ENCODE peak calls at places on chromosomes 6 and 20, in seven cellular contexts. K is cardiac fibroblast, S is tibial artery, R is GM13976, J is dorsolateral prefrontal cortex, H is upper lobe of left lung, Z is AG09319. O is an unnamed sample.

GRCh38 chr6:106275692-106276091 is 49.9 kb downstream of the ATG5 start:
- DNase-seq in Z (no peak), S (no peak), K (no peak), J (no peak), R (no peak), H (no peak), O (no peak)

GRCh38 chr6:159981591-159982245 is 12.8 kb downstream of the IGF2R start:
- DNase-seq in J (no peak), K (peak), Z (no peak), S (no peak), H (no peak), R (peak), O (no peak)

GRCh38 chr6:37862992-37863391 is 43.5 kb downstream of the ZFAND3 start:
- DNase-seq in S (no peak), K (no peak), H (no peak), J (no peak), R (no peak), Z (no peak), O (no peak)

GRCh38 chr6:43274916-43275597 is 23.0 kb upstream of the SLC22A7 start:
- DNase-seq in S (no peak), K (no peak), J (no peak), Z (no peak), H (peak), R (peak), O (no peak)

GRCh38 chr20:3181270-3181669 is 7.9 kb upstream of the LZTS3 start:
- DNase-seq in Z (no peak), J (no peak), K (no peak), H (no peak), S (no peak), R (no peak), O (no peak)

GRCh38 chr6:118761643-118762042 is 110.3 kb upstream of the CEP85L start:
- DNase-seq in J (no peak), Z (no peak), K (no peak), S (no peak), H (no peak), R (no peak), O (no peak)

GRCh38 chr6:170128346-170128745 is 162.5 kb downstream of the DLL1 start:
- DNase-seq in R (no peak), S (peak), K (no peak), Z (no peak), J (peak), H (no peak), O (peak)

GRCh38 chr20:50110141-50111047 is 2.6 kb downstream of the UBE2V1 start:
- DNase-seq in S (no peak), R (peak), J (no peak), Z (no peak), H (no peak), K (peak), O (no peak)

GRCh38 chr20:11912013-11912663 is 5.6 kb upstream of the BTBD3 start:
- DNase-seq in H (no peak), J (no peak), K (peak), R (peak), Z (no peak), S (no peak), O (no peak)

GRCh38 chr6:148973809-148974208 is 227.0 kb downstream of the UST start:
- DNase-seq in H (no peak), Z (no peak), S (no peak), J (no peak), R (no peak), K (peak), O (no peak)
- TF ChIP-seq CTCF in H (peak), Z (peak), S (peak), J (peak), R (no peak), K (peak), O (peak)

DNA sequence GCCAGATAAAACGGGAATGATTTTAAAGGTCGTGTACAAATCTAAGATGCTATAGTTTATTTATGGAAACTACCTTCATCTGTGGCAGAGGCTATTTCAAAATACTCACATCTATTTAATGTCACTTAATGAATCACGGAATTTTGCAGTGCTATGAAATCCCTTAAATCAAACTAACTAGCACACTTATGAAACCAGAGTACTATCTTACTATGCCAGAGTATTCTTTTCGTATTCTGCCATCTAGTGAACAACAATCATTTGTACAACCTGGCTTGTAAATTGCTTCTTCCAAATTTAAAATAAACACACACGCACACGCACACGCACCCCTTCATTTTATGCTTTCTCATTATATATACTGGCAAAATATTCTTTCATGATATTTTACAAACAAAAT is 78.0 kb upstream of the BMP5 start:
- DNase-seq in H (no peak), J (no peak), S (no peak), R (no peak), K (peak), Z (peak), O (no peak)
- TF ChIP-seq CTCF in H (peak), J (peak), S (peak), R (no peak), K (peak), Z (peak), O (peak)

GRCh38 chr6:62039602-62040001 is 246.4 kb downstream of the KHDRBS2 start:
- DNase-seq in R (no peak), J (no peak), S (no peak), H (no peak), Z (no peak), K (no peak), O (no peak)

GRCh38 chr6:62035952-62036351 is 250.1 kb downstream of the KHDRBS2 start:
- DNase-seq in Z (no peak), K (no peak), R (no peak), H (no peak), S (no peak), J (no peak), O (no peak)
- TF ChIP-seq CTCF in Z (no peak), K (no peak), R (no peak), H (no peak), S (no peak), J (no peak), O (no peak)

GRCh38 chr20:38337561-38338140 is 8.6 kb upstream of the LBP start:
- DNase-seq in K (peak), Z (no peak), R (peak), S (no peak), H (no peak), J (no peak), O (peak)
- TF ChIP-seq CTCF in K (peak), Z (peak), R (no peak), S (peak), H (peak), J (peak), O (peak)

GRCh38 chr20:37907330-37907676 is 4.4 kb downstream of the VSTM2L start:
- DNase-seq in R (no peak), J (no peak), Z (no peak), S (no peak), H (no peak), K (no peak), O (no peak)
- TF ChIP-seq CTCF in R (no peak), J (no peak), Z (no peak), S (no peak), H (no peak), K (no peak), O (no peak)

DNA sequence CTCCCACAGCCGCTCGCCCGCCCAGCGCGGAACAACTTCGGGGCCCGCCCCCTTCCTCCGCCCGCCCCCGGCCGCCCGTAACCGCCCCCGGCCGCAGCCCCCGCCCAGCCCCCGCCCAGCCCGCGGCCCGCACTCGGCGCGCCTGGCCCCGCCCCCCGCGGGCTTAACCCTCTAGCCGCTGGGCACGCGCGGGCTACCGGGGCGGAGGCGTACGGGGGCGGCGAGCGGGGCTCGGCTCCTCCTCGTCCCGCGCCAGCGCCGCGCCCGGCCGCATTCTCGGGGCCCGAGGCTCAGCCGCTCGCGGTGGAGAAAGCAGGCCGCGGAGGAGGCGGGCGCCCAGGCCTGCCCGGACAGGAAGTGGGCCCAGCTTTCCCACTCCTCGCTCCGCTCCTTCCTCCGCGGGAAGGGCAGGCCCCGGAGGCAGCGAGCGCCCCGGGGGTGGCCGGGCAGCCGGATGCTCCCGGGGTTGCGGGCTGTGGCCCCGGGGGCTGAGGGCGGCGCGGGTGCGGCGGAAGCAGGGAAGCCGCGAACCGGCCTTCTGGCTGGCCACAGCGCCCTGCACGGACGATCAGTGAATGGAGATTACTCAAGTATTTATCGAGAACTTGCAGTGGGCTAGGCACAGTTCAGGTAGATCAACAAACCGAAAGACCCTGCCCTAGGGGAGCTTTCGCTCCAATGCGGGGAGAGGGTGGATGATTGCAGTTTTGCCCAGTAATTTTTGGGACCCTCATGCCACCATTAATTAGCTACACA is at the start of gene TRAM2:
- DNase-seq in R (peak), K (peak), S (peak), H (peak), Z (peak), J (peak), O (peak)
- TF ChIP-seq CTCF in R (no peak), K (no peak), S (peak), H (peak), Z (no peak), J (no peak), O (no peak)

DNA sequence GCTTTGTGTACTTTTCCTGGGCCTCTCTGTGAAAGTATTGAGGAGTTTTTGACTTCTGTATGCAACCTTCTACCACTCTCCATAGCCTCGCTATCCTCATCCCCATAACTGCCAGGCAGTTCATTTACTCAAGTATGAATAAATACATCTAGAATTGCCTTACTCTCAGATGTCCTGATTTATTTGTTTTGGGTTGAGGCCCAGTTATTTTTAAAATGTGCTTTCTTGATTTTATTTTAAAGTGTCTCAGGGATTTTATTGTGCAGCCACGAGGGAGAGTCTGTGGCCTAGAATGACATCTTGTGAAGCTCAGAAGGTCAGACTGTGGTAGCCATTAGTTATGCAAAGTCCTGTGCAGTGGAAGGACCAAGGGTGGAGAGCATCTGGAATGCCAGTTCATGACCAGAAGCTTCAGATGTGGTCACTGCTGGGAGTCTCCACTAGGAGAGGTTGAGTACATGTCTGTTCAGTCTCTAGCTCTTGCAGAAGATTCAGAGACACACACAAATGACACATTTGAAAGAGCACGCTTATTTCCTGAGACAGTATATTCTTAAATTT is 346.3 kb upstream of the IMPG1 start:
- DNase-seq in S (no peak), R (no peak), Z (no peak), H (no peak), K (no peak), J (no peak), O (no peak)
- TF ChIP-seq CTCF in S (no peak), R (no peak), Z (no peak), H (no peak), K (no peak), J (no peak), O (no peak)

GRCh38 chr20:38435555-38435939 is 419 bp upstream of the SNHG17 start:
- DNase-seq in J (no peak), K (peak), R (no peak), H (no peak), S (no peak), Z (no peak), O (no peak)

GRCh38 chr20:38433304-38433972 is 1.7 kb downstream of the SNHG17 start:
- DNase-seq in R (no peak), Z (no peak), H (no peak), S (no peak), K (no peak), J (no peak), O (no peak)

GRCh38 chr20:38434770-38435554 is at the start of gene SNHG17:
- DNase-seq in R (peak), H (peak), J (peak), Z (peak), S (peak), K (peak), O (peak)

GRCh38 chr20:38432292-38432691 is 2.8 kb downstream of the SNHG17 start:
- DNase-seq in S (no peak), J (no peak), Z (no peak), K (no peak), H (no peak), R (no peak), O (no peak)

GRCh38 chr20:38434310-38434741 is 802 bp downstream of the SNHG17 start:
- DNase-seq in H (peak), K (peak), R (no peak), Z (no peak), J (no peak), S (no peak), O (no peak)
- TF ChIP-seq CTCF in H (no peak), K (no peak), R (no peak), Z (no peak), J (no peak), S (no peak), O (no peak)

GRCh38 chr6:169019727-169020491 is 233.7 kb downstream of the THBS2 start:
- DNase-seq in S (no peak), R (no peak), K (peak), J (no peak), H (no peak), Z (no peak), O (no peak)
- TF ChIP-seq CTCF in S (no peak), R (no peak), K (peak), J (no peak), H (no peak), Z (peak), O (peak)

GRCh38 chr20:41340327-41341055 is at the start of gene LPIN3:
- DNase-seq in J (peak), Z (peak), K (peak), S (peak), R (peak), H (peak), O (peak)
- TF ChIP-seq CTCF in J (no peak), Z (peak), K (no peak), S (no peak), R (no peak), H (no peak), O (no peak)

O was measured in progenitor cell of endocrine pancreas.